ENCODE peak calls at places on chromosomes 1 and 21, in six cellular contexts. X, U, K, E, M and Q are unnamed samples.
A peak's percentile ranks its signal among the peaks of the same experiment; 100 is the strongest.

GRCh38 chr21:35904995-35905972 is 155.0 kb downstream of the SETD4 start:
- DNase-seq in K (no peak), M (no peak), X (no peak), U (no peak), E (peak; percentile 9), Q (no peak)

GRCh38 chr1:208027861-208028260 is 116.9 kb upstream of the CD34 start:
- DNase-seq in X (no peak), K (no peak), M (no peak), E (no peak), U (no peak), Q (no peak)

GRCh38 chr1:98794196-98794886 is 132.8 kb downstream of the SNX7 start:
- DNase-seq in M (peak; percentile 60), K (peak; percentile 22), X (peak; percentile 41), U (peak; percentile 41), E (peak; percentile 74), Q (peak; percentile 45)

GRCh38 chr1:210850556-210850955 is 283.4 kb downstream of the KCNH1 start:
- DNase-seq in U (no peak), E (no peak), K (no peak), X (no peak), M (no peak), Q (no peak)

GRCh38 chr1:1230656-1231399 is 973 bp downstream of the SDF4 start:
- DNase-seq in M (peak; percentile 50), K (no peak), E (peak; percentile 65), X (no peak), U (no peak), Q (no peak)

GRCh38 chr1:31570228-31570627 is 6.1 kb upstream of the TINAGL1 start:
- DNase-seq in M (no peak), X (no peak), U (no peak), K (no peak), E (no peak), Q (no peak)

GRCh38 chr1:189805735-189806134 is 671.9 kb downstream of the BRINP3 start:
- DNase-seq in E (no peak), K (no peak), X (no peak), M (no peak), U (no peak), Q (no peak)

GRCh38 chr1:77652970-77653516 is 29.4 kb downstream of the ZZZ3 start:
- DNase-seq in K (no peak), E (no peak), U (no peak), M (no peak), X (no peak), Q (no peak)

GRCh38 chr1:16717174-16718108 is 22.9 kb upstream of the RNU1-4 start:
- DNase-seq in X (no peak), M (no peak), K (no peak), E (no peak), U (no peak), Q (no peak)

GRCh38 chr1:58971629-58972140 is 187.8 kb upstream of the JUN start:
- DNase-seq in U (no peak), X (no peak), M (peak; percentile 50), K (no peak), E (peak; percentile 15), Q (no peak)

GRCh38 chr21:43322805-43323204 is 104.1 kb downstream of the SIK1 start:
- DNase-seq in E (no peak), K (no peak), X (no peak), U (no peak), M (no peak), Q (no peak)

GRCh38 chr21:34008618-34009017 is 64.8 kb upstream of the MRPS6 start:
- DNase-seq in X (no peak), K (no peak), M (no peak), U (no peak), E (peak; percentile 21), Q (no peak)

GRCh38 chr21:46088189-46088588 is 9.7 kb upstream of the COL6A2 start:
- DNase-seq in M (no peak), E (no peak), U (no peak), K (no peak), X (no peak), Q (no peak)

GRCh38 chr1:15568387-15569073 is 16.3 kb downstream of the AGMAT start:
- DNase-seq in U (no peak), K (no peak), M (no peak), X (no peak), E (no peak), Q (no peak)

GRCh38 chr1:30903343-30904034 is 5.1 kb downstream of the SDC3 start:
- DNase-seq in U (no peak), E (no peak), X (no peak), K (no peak), M (no peak), Q (no peak)

GRCh38 chr21:36700961-36701911 is 2.3 kb downstream of the SIM2 start:
- DNase-seq in M (no peak), K (no peak), E (no peak), U (peak; percentile 44), X (no peak), Q (no peak)

GRCh38 chr1:55334140-55334539 is 119.0 kb upstream of the USP24 start:
- DNase-seq in M (no peak), K (no peak), E (no peak), U (no peak), X (no peak), Q (no peak)

GRCh38 chr1:117607471-117607870 is 1.6 kb downstream of the TENT5C start:
- DNase-seq in K (peak; percentile 41), E (no peak), U (no peak), X (no peak), M (no peak), Q (peak; percentile 17)

GRCh38 chr1:17903386-17903785 is 148.3 kb downstream of the ACTL8 start:
- DNase-seq in U (peak; percentile 10), X (no peak), M (no peak), E (no peak), K (no peak), Q (no peak)

GRCh38 chr1:46691997-46692790 is 20.5 kb downstream of the TEX38 start:
- DNase-seq in M (no peak), X (no peak), K (no peak), U (no peak), E (no peak), Q (no peak)

GRCh38 chr21:46538262-46538661 is 66.6 kb downstream of the S100B start:
- DNase-seq in E (no peak), X (no peak), U (no peak), M (no peak), K (no peak), Q (no peak)